ENCODE peak calls at places on chromosomes 4 and X, in seven cellular contexts. O is fibroblast of pulmonary artery, M is lung, Q is endodermal cell, C is AG04449, X is HFF-Myc, F is coronary artery. V is an unnamed sample.

GRCh38 chrX:44017726-44018125 is 44.5 kb upstream of the NDP start:
- DNase-seq in O (no peak), M (no peak), Q (no peak), C (no peak), X (no peak), F (no peak), V (no peak)

GRCh38 chr4:82898322-82899243 is 2.0 kb upstream of the THAP9 start:
- DNase-seq in O (peak), M (peak), Q (no peak), C (peak), X (no peak), F (peak), V (peak)

GRCh38 chr4:168167714-168168284 is 75.5 kb downstream of the ANXA10 start:
- DNase-seq in O (peak), M (no peak), Q (no peak), C (peak), X (no peak), F (no peak), V (no peak)

GRCh38 chr4:98722000-98722399 is 63.6 kb upstream of the TSPAN5 start:
- DNase-seq in O (no peak), M (no peak), Q (no peak), C (no peak), X (no peak), F (no peak), V (no peak)

GRCh38 chr4:58809366-58809765 is 1699.2 kb upstream of the IGFBP7 start:
- DNase-seq in O (peak), M (no peak), Q (no peak), C (no peak), X (no peak), F (no peak), V (no peak)

GRCh38 chrX:101009086-101009485 is 39.6 kb downstream of the ARL13A start:
- DNase-seq in O (no peak), M (no peak), Q (no peak), C (no peak), X (no peak), F (no peak), V (no peak)

GRCh38 chrX:42934020-42934701 is 156.2 kb upstream of the PPP1R2C start:
- DNase-seq in O (no peak), M (no peak), Q (no peak), C (no peak), X (no peak), F (no peak), V (no peak)

GRCh38 chr4:119581480-119581879 is 47.1 kb downstream of the PDE5A start:
- DNase-seq in O (no peak), M (no peak), Q (no peak), C (no peak), X (no peak), F (no peak), V (no peak)

GRCh38 chrX:10529344-10529743 is 91.0 kb downstream of the MID1 start:
- DNase-seq in O (peak), M (no peak), Q (no peak), C (no peak), X (no peak), F (no peak), V (no peak)

GRCh38 chrX:120302434-120302833 is 8.8 kb downstream of the TMEM255A start:
- DNase-seq in O (no peak), M (no peak), Q (peak), C (no peak), X (no peak), F (no peak), V (no peak)

GRCh38 chrX:153884136-153885076 is 1.6 kb downstream of the L1CAM start:
- DNase-seq in O (no peak), M (no peak), Q (no peak), C (no peak), X (no peak), F (no peak), V (no peak)

GRCh38 chr4:122346036-122346435 is 32.8 kb upstream of the ADAD1 start:
- DNase-seq in O (peak), M (no peak), Q (no peak), C (peak), X (no peak), F (no peak), V (no peak)

GRCh38 chr4:166903408-166903807 is 330.9 kb downstream of the SPOCK3 start:
- DNase-seq in O (no peak), M (no peak), Q (no peak), C (no peak), X (no peak), F (no peak), V (no peak)

GRCh38 chrX:48492293-48492910 is 16.4 kb upstream of the PORCN start:
- DNase-seq in O (peak), M (no peak), Q (no peak), C (no peak), X (no peak), F (no peak), V (no peak)

GRCh38 chrX:48936429-48937064 is 17.7 kb upstream of the PIM2 start:
- DNase-seq in O (no peak), M (no peak), Q (no peak), C (no peak), X (no peak), F (no peak), V (no peak)

GRCh38 chr4:1246901-1247810 is 1.8 kb downstream of the CTBP1 start:
- DNase-seq in O (no peak), M (no peak), Q (peak), C (no peak), X (no peak), F (peak), V (no peak)

GRCh38 chrX:132033166-132033565 is 10.1 kb downstream of the STK26 start:
- DNase-seq in O (no peak), M (no peak), Q (no peak), C (no peak), X (no peak), F (no peak), V (no peak)

GRCh38 chr4:58225460-58225859 is 1115.3 kb upstream of the IGFBP7 start:
- DNase-seq in O (no peak), M (no peak), Q (no peak), C (no peak), X (no peak), F (no peak), V (no peak)

GRCh38 chr4:185276036-185276435 is 66.6 kb downstream of the SNX25 start:
- DNase-seq in O (peak), M (no peak), Q (no peak), C (no peak), X (no peak), F (no peak), V (no peak)

GRCh38 chr4:130825283-130825682 is 1729.3 kb downstream of the C4orf33 start:
- DNase-seq in O (no peak), M (no peak), Q (no peak), C (no peak), X (no peak), F (no peak), V (no peak)

GRCh38 chr4:61086357-61086756 is 113.8 kb upstream of the ADGRL3 start:
- DNase-seq in O (no peak), M (no peak), Q (no peak), C (no peak), X (no peak), F (no peak), V (no peak)

GRCh38 chrX:81021478-81021877 is 180.2 kb downstream of the HMGN5 start:
- DNase-seq in O (no peak), M (no peak), Q (no peak), C (no peak), X (no peak), F (no peak), V (no peak)

GRCh38 chr4:67291639-67292038 is 253.7 kb downstream of the CENPC start:
- DNase-seq in O (no peak), M (no peak), Q (no peak), C (no peak), X (no peak), F (no peak), V (no peak)

GRCh38 chr4:84971319-84971932 is 4.9 kb upstream of the WDFY3 start:
- DNase-seq in O (peak), M (no peak), Q (no peak), C (no peak), X (no peak), F (no peak), V (peak)

GRCh38 chr4:35800669-35801068 is 443.6 kb downstream of the ARAP2 start:
- DNase-seq in O (no peak), M (no peak), Q (no peak), C (no peak), X (no peak), F (no peak), V (no peak)

GRCh38 chr4:911871-912490 is 20.1 kb downstream of the GAK start:
- DNase-seq in O (no peak), M (no peak), Q (no peak), C (no peak), X (no peak), F (no peak), V (no peak)

GRCh38 chrX:108947205-108947604 is 210.8 kb upstream of the IRS4 start:
- DNase-seq in O (no peak), M (no peak), Q (no peak), C (no peak), X (no peak), F (no peak), V (no peak)

GRCh38 chrX:16845686-16846085 is 24.5 kb downstream of the RBBP7 start:
- DNase-seq in O (no peak), M (no peak), Q (no peak), C (no peak), X (no peak), F (no peak), V (no peak)

GRCh38 chr4:83010111-83010521 is 507 bp downstream of the LIN54 start:
- DNase-seq in O (peak), M (no peak), Q (no peak), C (no peak), X (no peak), F (no peak), V (no peak)

GRCh38 chrX:74353984-74354383 is 50.0 kb downstream of the ZCCHC13 start:
- DNase-seq in O (no peak), M (no peak), Q (no peak), C (no peak), X (no peak), F (no peak), V (no peak)

GRCh38 chr4:78291277-78291676 is 234.2 kb downstream of the FRAS1 start:
- DNase-seq in O (no peak), M (no peak), Q (no peak), C (no peak), X (no peak), F (no peak), V (no peak)

GRCh38 chr4:78292336-78292735 is 235.2 kb downstream of the FRAS1 start:
- DNase-seq in O (no peak), M (no peak), Q (no peak), C (no peak), X (no peak), F (no peak), V (no peak)

GRCh38 chr4:78296261-78296660 is 239.1 kb downstream of the FRAS1 start:
- DNase-seq in O (no peak), M (no peak), Q (peak), C (no peak), X (no peak), F (no peak), V (no peak)

GRCh38 chr4:78293841-78294301 is 236.7 kb downstream of the FRAS1 start:
- DNase-seq in O (peak), M (no peak), Q (no peak), C (peak), X (peak), F (no peak), V (no peak)

GRCh38 chr4:78293348-78293747 is 236.2 kb downstream of the FRAS1 start:
- DNase-seq in O (peak), M (no peak), Q (no peak), C (peak), X (no peak), F (no peak), V (no peak)
- H3K4me3 ChIP-seq in O (no peak), M (no peak), Q (no peak), C (no peak), X (no peak), F (no peak), V (no peak)

DNA sequence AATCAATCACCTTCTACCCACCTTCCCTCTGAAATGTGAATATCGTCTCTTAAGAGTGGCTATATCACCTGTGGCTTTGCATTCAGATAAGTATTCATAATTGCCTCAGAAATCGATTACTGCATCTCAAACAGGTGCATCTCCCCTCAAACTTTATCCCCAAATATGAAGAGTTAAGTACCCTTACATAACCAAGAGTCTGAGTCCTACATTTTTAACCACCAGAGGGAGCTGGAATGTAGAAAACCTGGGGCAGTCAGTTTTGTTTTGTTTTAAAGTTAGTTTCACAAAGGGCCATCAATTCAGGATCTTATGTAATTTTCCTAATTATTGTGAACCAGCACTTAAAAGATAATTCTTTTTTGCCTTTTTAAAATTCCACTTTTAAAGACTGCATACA is 5.7 kb downstream of the TCEANC start:
- DNase-seq in O (peak), M (no peak), Q (no peak), C (no peak), X (no peak), F (no peak), V (no peak)
- TF ChIP-seq CTCF in O (peak), M (peak), Q (peak), C (peak), X (peak), F (peak), V (peak)

DNA sequence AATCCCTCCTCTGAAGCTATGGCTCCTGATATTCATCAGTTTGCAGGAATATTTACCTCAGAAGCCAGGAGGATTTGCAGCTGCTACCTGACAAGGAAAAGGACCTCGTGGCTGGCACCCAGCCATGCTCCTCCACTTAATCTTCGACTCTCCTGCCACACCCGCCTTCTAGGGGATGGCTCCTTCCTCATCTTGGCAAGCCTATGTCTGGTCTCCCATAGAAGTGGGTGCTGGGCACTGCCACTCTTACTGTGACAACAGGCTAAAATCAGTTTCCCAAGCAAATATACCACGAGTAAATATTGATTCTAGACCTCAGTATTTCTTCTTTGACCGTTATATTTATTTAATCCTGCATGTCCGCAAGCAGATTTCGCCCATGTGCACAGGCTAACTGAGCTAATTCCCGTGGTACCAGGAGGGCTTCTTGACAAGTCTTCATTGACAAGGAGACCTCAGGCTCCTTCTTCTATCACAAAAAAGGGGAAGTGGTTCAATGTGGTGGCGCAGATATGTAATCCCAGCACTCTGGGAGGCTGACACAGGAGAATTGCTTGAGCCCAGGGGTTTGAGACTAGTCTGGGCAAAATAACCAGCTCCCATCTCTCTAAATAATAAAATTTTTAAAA is 52.6 kb upstream of the DCTD start:
- DNase-seq in O (no peak), M (no peak), Q (no peak), C (no peak), X (no peak), F (no peak), V (no peak)
- H3K4me3 ChIP-seq in O (no peak), M (no peak), Q (no peak), C (no peak), X (no peak), F (no peak), V (no peak)

GRCh38 chr4:175253184-175253902 is 335.2 kb downstream of the ADAM29 start:
- DNase-seq in O (peak), M (no peak), Q (peak), C (no peak), X (no peak), F (no peak), V (no peak)
- TF ChIP-seq CTCF in O (peak), M (no peak), Q (peak), C (no peak), X (no peak), F (no peak), V (peak)

GRCh38 chr4:26459756-26460530 is 30.3 kb downstream of the CCKAR start:
- DNase-seq in O (no peak), M (no peak), Q (no peak), C (peak), X (no peak), F (no peak), V (peak)

GRCh38 chr4:26455571-26455970 is 34.7 kb downstream of the CCKAR start:
- DNase-seq in O (no peak), M (no peak), Q (no peak), C (no peak), X (no peak), F (no peak), V (no peak)

GRCh38 chr4:26458104-26458503 is 32.2 kb downstream of the CCKAR start:
- DNase-seq in O (no peak), M (no peak), Q (no peak), C (peak), X (no peak), F (no peak), V (peak)

GRCh38 chr4:26457412-26457811 is 32.9 kb downstream of the CCKAR start:
- DNase-seq in O (no peak), M (no peak), Q (no peak), C (no peak), X (no peak), F (no peak), V (no peak)

DNA sequence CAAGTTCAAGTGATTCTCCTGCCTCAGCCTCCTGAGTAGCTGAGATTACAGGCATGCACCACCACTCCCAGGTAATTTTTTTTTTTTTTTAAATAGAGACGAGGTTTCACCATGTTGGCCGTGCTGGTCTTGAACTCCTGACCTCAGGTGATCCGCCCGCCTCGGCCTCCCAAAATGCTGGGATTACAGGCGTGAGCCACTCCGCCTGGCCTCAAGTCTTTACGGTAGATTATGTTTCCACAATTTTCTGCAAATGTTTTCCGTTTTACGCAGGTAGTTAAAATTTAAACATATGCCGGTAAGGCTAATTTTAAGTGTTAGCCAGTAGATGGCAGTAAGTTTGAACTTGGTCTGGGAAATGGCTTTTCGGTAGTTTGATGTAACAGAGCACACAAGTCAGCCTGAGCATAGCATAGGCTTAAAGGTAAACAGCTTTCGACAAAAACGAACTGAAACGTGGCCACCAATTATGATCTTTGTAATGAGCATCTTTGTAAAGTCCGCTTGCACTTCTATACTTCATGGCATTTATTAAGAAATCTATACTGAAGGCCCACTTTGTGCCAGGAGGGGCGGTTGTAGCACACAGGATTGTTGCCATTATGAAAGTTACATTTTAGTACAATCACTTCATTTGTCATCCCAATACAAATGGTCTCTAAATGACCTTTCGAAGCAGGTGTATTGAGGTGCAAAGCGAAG is 31.1 kb downstream of the CCKAR start:
- DNase-seq in O (peak), M (no peak), Q (no peak), C (peak), X (peak), F (no peak), V (peak)
- H3K4me3 ChIP-seq in O (no peak), M (no peak), Q (no peak), C (no peak), X (no peak), F (no peak), V (no peak)

V was measured in AG09309.